ENCODE peak calls at places on chromosomes 11 and 22, in six cellular contexts. H is epithelial cell of proximal tubule; X is activated CD8-positive, alpha-beta T cell treated with anti-CD3 and anti-CD28 coated beads for 36 hours; E is HT1080; Q is Caco-2; K is NCI-H748 treated with DMSO at 0.1 percent for 48 hours. A is an unnamed sample.

GRCh38 chr11:110948112-110948511 is 235.9 kb upstream of the ARHGAP20 start:
- DNase-seq in H (no peak), X (no peak), E (no peak), Q (no peak), K (no peak), A (no peak)

GRCh38 chr11:117282956-117283355 is 8.2 kb upstream of the BACE1-AS start:
- DNase-seq in H (no peak), X (no peak), E (no peak), Q (no peak), K (no peak), A (no peak)

GRCh38 chr22:37337204-37337943 is 55.1 kb downstream of the CYTH4 start:
- DNase-seq in H (no peak), X (no peak), E (peak; percentile 70), Q (no peak), K (no peak), A (no peak)

GRCh38 chr22:38802671-38803121 is 8.8 kb upstream of the DNAL4 start:
- DNase-seq in H (peak; percentile 98), X (no peak), E (peak; percentile 82), Q (no peak), K (no peak), A (peak; percentile 36)

GRCh38 chr11:2523821-2524391 is 79.1 kb downstream of the KCNQ1 start:
- DNase-seq in H (no peak), X (no peak), E (no peak), Q (peak; percentile 20), K (no peak), A (no peak)

GRCh38 chr11:69241075-69241740 is 52.7 kb upstream of the MYEOV start:
- DNase-seq in H (no peak), X (no peak), E (no peak), Q (peak; percentile 30), K (no peak), A (no peak)

GRCh38 chr11:47355283-47356128 is 3.0 kb upstream of the MYBPC3 start:
- DNase-seq in H (peak; percentile 38), X (peak; percentile 71), E (peak; percentile 88), Q (peak; percentile 96), K (peak; percentile 79), A (peak; percentile 97)

GRCh38 chr22:17589810-17590375 is 26.6 kb downstream of the SLC25A18 start:
- DNase-seq in H (no peak), X (no peak), E (no peak), Q (no peak), K (no peak), A (no peak)

GRCh38 chr11:125175896-125176575 is 11.5 kb downstream of the PKNOX2 start:
- DNase-seq in H (no peak), X (no peak), E (no peak), Q (no peak), K (no peak), A (no peak)

GRCh38 chr11:77198440-77198849 is 70.4 kb downstream of the MYO7A start:
- DNase-seq in H (no peak), X (peak; percentile 64), E (peak; percentile 18), Q (peak; percentile 68), K (no peak), A (peak; percentile 56)

GRCh38 chr11:62421996-62422395 is 3.2 kb downstream of the SCGB1A1 start:
- DNase-seq in H (no peak), X (no peak), E (no peak), Q (no peak), K (no peak), A (no peak)

GRCh38 chr22:42330953-42331525 is 60.6 kb upstream of the TCF20 start:
- DNase-seq in H (no peak), X (no peak), E (no peak), Q (no peak), K (peak; percentile 16), A (no peak)

GRCh38 chr11:2778630-2779498 is 79.1 kb upstream of the KCNQ1OT1 start:
- DNase-seq in H (no peak), X (no peak), E (peak; percentile 63), Q (peak; percentile 29), K (no peak), A (peak; percentile 65)